ENCODE peak calls at places on chromosomes 11 and 22, in five cellular contexts. D is cardiac muscle cell, H is mammary epithelial cell, X is RWPE1, L is ascending aorta. V is an unnamed sample.

GRCh38 chr22:22767876-22768602 is 119.6 kb upstream of the IGLL5 start:
- DNase-seq in D (peak; percentile 38), H (no peak), L (no peak), X (no peak), V (no peak)

GRCh38 chr11:57972013-57972367 is 51.7 kb upstream of the OR9Q1 start:
- DNase-seq in D (no peak), H (peak; percentile 15), L (no peak), X (no peak), V (no peak)

GRCh38 chr22:39294571-39295468 is 24.6 kb downstream of the RPL3 start:
- DNase-seq in X (no peak), L (no peak), H (no peak), D (no peak), V (no peak)

GRCh38 chr11:102564110-102564509 is 33.6 kb upstream of the MMP7 start:
- DNase-seq in H (peak; percentile 92), L (no peak), X (peak; percentile 92), D (peak; percentile 36), V (peak; percentile 39)

GRCh38 chr11:95968585-95968984 is 44.7 kb upstream of the MTMR2 start:
- DNase-seq in D (peak; percentile 28), L (no peak), X (peak; percentile 14), H (no peak), V (no peak)

GRCh38 chr11:64894070-64894811 is 15.8 kb upstream of the EHD1 start:
- DNase-seq in L (no peak), H (peak; percentile 39), D (peak; percentile 76), X (peak; percentile 60), V (peak; percentile 92)

GRCh38 chr11:119472186-119472855 is 49.3 kb upstream of the THY1 start:
- DNase-seq in H (no peak), D (peak; percentile 32), X (no peak), L (no peak), V (no peak)

GRCh38 chr22:29689872-29690213 is 30.0 kb upstream of the CABP7 start:
- DNase-seq in H (peak; percentile 23), L (no peak), D (peak; percentile 67), X (no peak), V (peak; percentile 65)

GRCh38 chr22:37300551-37301017 is 18.3 kb downstream of the CYTH4 start:
- DNase-seq in X (no peak), L (no peak), H (no peak), D (no peak), V (no peak)

GRCh38 chr22:40922484-40923303 is 28.5 kb upstream of the RBX1 start:
- DNase-seq in X (peak; percentile 13), L (no peak), H (peak; percentile 35), D (peak; percentile 79), V (peak; percentile 49)

GRCh38 chr11:69645801-69646492 is 5.0 kb downstream of the CCND1 start:
- DNase-seq in D (no peak), X (no peak), H (no peak), L (no peak), V (no peak)

GRCh38 chr11:75342231-75342918 is 9.1 kb downstream of the ARRB1 start:
- DNase-seq in L (no peak), X (no peak), D (no peak), H (no peak), V (no peak)

GRCh38 chr22:37329239-37330140 is 47.2 kb downstream of the CYTH4 start:
- DNase-seq in H (peak; percentile 80), D (no peak), X (no peak), L (no peak), V (no peak)

GRCh38 chr11:94649925-94650623 is 82.9 kb downstream of the PIWIL4 start:
- DNase-seq in L (no peak), X (no peak), D (no peak), H (no peak), V (no peak)

GRCh38 chr11:128334311-128335044 is 252.9 kb downstream of the ETS1 start:
- DNase-seq in X (no peak), D (peak; percentile 54), L (no peak), H (no peak), V (no peak)

GRCh38 chr11:2521681-2522630 is 77.1 kb downstream of the KCNQ1 start:
- DNase-seq in D (no peak), H (no peak), X (no peak), L (peak; percentile 3), V (no peak)

GRCh38 chr22:17969732-17970131 is 54.6 kb downstream of the MICAL3 start:
- DNase-seq in X (peak; percentile 42), H (peak; percentile 58), L (no peak), D (peak; percentile 96), V (no peak)

GRCh38 chr22:38111941-38112355 is 1.5 kb upstream of the BAIAP2L2 start:
- DNase-seq in L (no peak), H (no peak), X (no peak), D (no peak), V (no peak)

GRCh38 chr11:129852125-129852740 is 36.6 kb downstream of the TMEM45B start:
- DNase-seq in L (no peak), X (no peak), D (no peak), H (no peak), V (no peak)
- TF ChIP-seq CTCF in L (no peak), X (no peak), D (no peak), H (no peak), V (no peak)

GRCh38 chr11:92765965-92766371 is 203.5 kb upstream of the MTNR1B start:
- DNase-seq in H (no peak), L (no peak), D (peak; percentile 79), X (no peak), V (no peak)
- TF ChIP-seq CTCF in H (no peak), L (no peak), D (no peak), X (no peak), V (no peak)

GRCh38 chr11:4202749-4203148 is 108.2 kb downstream of the RRM1 start:
- DNase-seq in H (no peak), L (no peak), D (no peak), X (no peak), V (no peak)

GRCh38 chr11:4203603-4204360 is 109.2 kb downstream of the RRM1 start:
- DNase-seq in L (no peak), X (no peak), H (no peak), D (no peak), V (no peak)
- TF ChIP-seq CTCF in L (no peak), X (no peak), H (peak; percentile 1), D (no peak), V (no peak)

GRCh38 chr11:32448232-32448631 is 12.9 kb upstream of the WT1 start:
- DNase-seq in H (no peak), D (peak; percentile 76), L (no peak), X (no peak), V (no peak)
- TF ChIP-seq CTCF in H (no peak), D (peak; percentile 58), L (no peak), X (no peak), V (peak; percentile 23)

GRCh38 chr11:10564692-10565318 is 3.7 kb downstream of the LYVE1 start:
- DNase-seq in L (no peak), H (no peak), X (no peak), D (peak; percentile 41), V (no peak)
- TF ChIP-seq CTCF in L (peak; percentile 46), H (peak; percentile 31), X (peak; percentile 8), D (peak; percentile 47), V (peak; percentile 29)

V was measured in GM13977.